ENCODE peak calls at places on chromosomes 6 and 20, in four cellular contexts. One of them, this sample, is unnamed.

GRCh38 chr20:58237318-58238182 is 9.1 kb upstream of the ANKRD60 start:
- DNase-seq in GM23338: no peak
- DNase-seq in suprapubic skin: no peak
- DNase-seq in transverse colon: no peak
- DNase-seq in this sample: no peak

GRCh38 chr6:159934181-159934580 is 34.7 kb upstream of the IGF2R start:
- DNase-seq in GM23338: no peak
- DNase-seq in suprapubic skin: no peak
- DNase-seq in transverse colon: no peak
- DNase-seq in this sample: no peak

GRCh38 chr6:29564875-29565274 is 5.3 kb upstream of the UBD start:
- DNase-seq in GM23338: no peak
- DNase-seq in suprapubic skin: no peak
- DNase-seq in transverse colon: no peak
- DNase-seq in this sample: no peak

GRCh38 chr20:9627219-9627618 is 112.8 kb downstream of the LAMP5 start:
- DNase-seq in GM23338: no peak
- DNase-seq in suprapubic skin: no peak
- DNase-seq in transverse colon: no peak
- DNase-seq in this sample: no peak

GRCh38 chr6:139587469-139587868 is 213.0 kb upstream of the CITED2 start:
- DNase-seq in GM23338: no peak
- DNase-seq in suprapubic skin: no peak
- DNase-seq in transverse colon: no peak
- DNase-seq in this sample: no peak

GRCh38 chr6:105892577-105893262 is 193.4 kb upstream of the PRDM1 start:
- DNase-seq in GM23338: no peak
- DNase-seq in suprapubic skin: no peak
- DNase-seq in transverse colon: peak
- DNase-seq in this sample: no peak

GRCh38 chr6:139514819-139515218 is 140.4 kb upstream of the CITED2 start:
- DNase-seq in GM23338: no peak
- DNase-seq in suprapubic skin: no peak
- DNase-seq in transverse colon: no peak
- DNase-seq in this sample: no peak

GRCh38 chr20:35328689-35329088 is 36.5 kb upstream of the FAM83C start:
- DNase-seq in GM23338: no peak
- DNase-seq in suprapubic skin: no peak
- DNase-seq in transverse colon: no peak
- DNase-seq in this sample: no peak

GRCh38 chr6:28922004-28922840 is 1.6 kb downstream of the TRIM27 start:
- DNase-seq in GM23338: no peak
- DNase-seq in suprapubic skin: no peak
- DNase-seq in transverse colon: peak
- DNase-seq in this sample: no peak

GRCh38 chr20:1215386-1216170 is 10.3 kb upstream of the RAD21L1 start:
- DNase-seq in GM23338: no peak
- DNase-seq in suprapubic skin: no peak
- DNase-seq in transverse colon: no peak
- DNase-seq in this sample: no peak

GRCh38 chr20:41249781-41250281 is 67.7 kb downstream of the ZHX3 start:
- DNase-seq in GM23338: peak
- DNase-seq in suprapubic skin: no peak
- DNase-seq in transverse colon: no peak
- DNase-seq in this sample: no peak

GRCh38 chr20:41247523-41248370 is 69.8 kb downstream of the ZHX3 start:
- DNase-seq in GM23338: no peak
- DNase-seq in suprapubic skin: no peak
- DNase-seq in transverse colon: no peak
- DNase-seq in this sample: no peak

GRCh38 chr20:41245086-41245707 is 72.3 kb downstream of the ZHX3 start:
- DNase-seq in GM23338: peak
- DNase-seq in suprapubic skin: no peak
- DNase-seq in transverse colon: no peak
- DNase-seq in this sample: no peak

GRCh38 chr20:41249371-41249770 is 68.2 kb downstream of the ZHX3 start:
- DNase-seq in GM23338: no peak
- DNase-seq in suprapubic skin: peak
- DNase-seq in transverse colon: peak
- DNase-seq in this sample: no peak

GRCh38 chr20:41248371-41249024 is 69.0 kb downstream of the ZHX3 start:
- DNase-seq in GM23338: no peak
- DNase-seq in suprapubic skin: no peak
- DNase-seq in transverse colon: no peak
- DNase-seq in this sample: no peak
- TF ChIP-seq POLR2AphosphoS5 in GM23338: no peak
- TF ChIP-seq POLR2AphosphoS5 in suprapubic skin: peak
- TF ChIP-seq POLR2AphosphoS5 in transverse colon: peak
- TF ChIP-seq POLR2AphosphoS5 in this sample: no peak

DNA sequence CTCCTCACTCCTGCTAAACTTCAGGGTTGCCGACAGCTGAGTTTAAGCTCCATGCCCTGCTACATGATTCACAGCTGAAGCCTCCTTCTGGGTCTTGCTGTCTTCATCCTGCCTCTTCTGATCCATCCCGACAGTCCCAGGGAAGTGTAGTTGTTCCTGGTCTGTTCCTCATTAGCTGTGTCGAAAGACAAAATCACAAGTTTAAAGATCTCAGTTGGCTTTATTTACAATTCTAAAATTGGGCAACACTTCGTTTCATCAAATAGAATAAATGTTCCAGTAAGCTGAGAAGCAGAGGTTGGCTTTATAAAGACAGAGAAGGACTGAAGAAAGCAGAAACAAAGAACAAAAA is 4.1 kb upstream of the SLC2A10 start:
- DNase-seq in GM23338: no peak
- DNase-seq in suprapubic skin: no peak
- DNase-seq in transverse colon: no peak
- DNase-seq in this sample: no peak
- TF ChIP-seq POLR2AphosphoS5 in GM23338: no peak
- TF ChIP-seq POLR2AphosphoS5 in suprapubic skin: no peak
- TF ChIP-seq POLR2AphosphoS5 in transverse colon: peak
- TF ChIP-seq POLR2AphosphoS5 in this sample: no peak

GRCh38 chr6:40426341-40427066 is 160.7 kb downstream of the LRFN2 start:
- DNase-seq in GM23338: no peak
- DNase-seq in suprapubic skin: no peak
- DNase-seq in transverse colon: no peak
- DNase-seq in this sample: no peak
- TF ChIP-seq POLR2AphosphoS5 in GM23338: no peak
- TF ChIP-seq POLR2AphosphoS5 in suprapubic skin: no peak
- TF ChIP-seq POLR2AphosphoS5 in transverse colon: no peak
- TF ChIP-seq POLR2AphosphoS5 in this sample: no peak

DNA sequence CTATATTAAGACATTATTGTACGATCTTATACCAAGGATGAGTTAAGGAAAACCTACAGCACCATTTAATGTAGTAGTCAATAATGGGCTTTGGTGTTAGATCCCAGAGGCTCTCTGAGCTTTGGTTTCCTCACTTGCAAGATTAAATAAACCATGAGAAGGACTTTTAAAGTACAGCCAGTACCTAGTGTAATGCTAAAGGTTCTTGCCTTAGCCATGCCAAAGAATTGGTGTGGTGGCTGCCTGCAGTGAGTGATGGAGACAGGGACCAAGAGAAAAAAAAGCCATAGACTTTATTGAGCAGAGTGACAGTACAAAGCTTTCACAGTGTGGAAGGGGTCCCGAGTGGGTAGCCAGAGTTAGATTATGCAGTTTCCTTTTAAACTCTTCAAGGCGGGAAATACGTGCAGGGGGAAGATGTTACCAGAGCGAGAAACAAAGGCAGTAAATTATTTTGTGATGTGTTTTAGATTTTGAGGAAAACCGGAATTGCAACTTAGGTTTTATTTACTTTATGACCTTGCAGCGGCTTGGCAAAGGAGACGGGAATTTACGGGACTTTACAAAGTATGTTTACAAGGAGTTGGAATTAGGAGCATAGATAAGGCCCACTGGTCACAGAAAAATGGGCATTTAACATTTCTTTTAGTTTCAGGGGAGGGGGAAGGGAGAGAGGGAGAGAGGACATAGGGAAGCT is 100.4 kb downstream of the MYO6 start:
- DNase-seq in GM23338: no peak
- DNase-seq in suprapubic skin: no peak
- DNase-seq in transverse colon: no peak
- DNase-seq in this sample: no peak
- TF ChIP-seq POLR2AphosphoS5 in GM23338: no peak
- TF ChIP-seq POLR2AphosphoS5 in suprapubic skin: no peak
- TF ChIP-seq POLR2AphosphoS5 in transverse colon: no peak
- TF ChIP-seq POLR2AphosphoS5 in this sample: no peak

DNA sequence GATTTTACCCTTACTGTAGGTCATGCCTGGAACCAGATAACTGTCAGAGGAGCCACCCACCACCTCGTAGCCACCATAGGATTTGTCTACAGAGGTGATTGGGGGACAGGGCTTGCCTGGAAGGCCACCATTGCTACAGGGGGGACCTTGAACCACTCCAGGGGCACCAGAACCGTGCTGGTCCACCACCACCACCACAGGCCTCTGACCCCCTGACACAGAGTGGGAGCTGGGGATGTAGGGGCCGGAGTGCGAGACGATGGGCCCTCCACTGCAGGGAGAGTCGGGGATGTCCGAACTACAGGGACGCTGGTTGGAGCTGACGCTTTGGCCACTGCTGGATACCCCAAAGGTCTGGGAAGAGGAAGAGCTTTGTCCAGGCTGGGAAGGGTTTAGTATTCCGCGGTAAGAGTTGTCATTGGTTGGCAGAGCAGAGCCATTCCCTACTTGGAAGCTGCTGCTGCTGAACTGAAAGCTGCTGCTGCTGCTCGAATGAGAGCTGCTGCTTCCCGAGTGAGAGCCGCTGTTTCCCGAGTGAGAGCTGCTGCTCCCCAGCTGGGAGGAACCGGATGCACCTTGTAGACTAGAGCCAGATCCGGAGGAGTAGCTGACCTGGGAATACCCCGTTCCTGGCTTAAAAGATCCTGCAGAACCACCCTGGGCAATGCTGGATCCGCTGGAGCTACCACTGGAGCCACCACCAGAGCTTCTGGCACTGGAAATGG is 2.2 kb downstream of the PSORS1C1 start:
- DNase-seq in GM23338: no peak
- DNase-seq in suprapubic skin: no peak
- DNase-seq in transverse colon: no peak
- DNase-seq in this sample: no peak
- TF ChIP-seq POLR2AphosphoS5 in GM23338: no peak
- TF ChIP-seq POLR2AphosphoS5 in suprapubic skin: no peak
- TF ChIP-seq POLR2AphosphoS5 in transverse colon: no peak
- TF ChIP-seq POLR2AphosphoS5 in this sample: no peak

This sample was measured in GM12891.